ENCODE peak calls at places on chromosome 9, in five cellular contexts. E is endodermal cell, I is ovary, J is lower lobe of right lung, R is DND-41. A is an unnamed sample.

GRCh38 chr9:21153688-21154608 is 12.3 kb upstream of the IFNW1 start:
- DNase-seq in R (peak; percentile 33), I (no peak), E (peak; percentile 67), J (peak; percentile 38), A (no peak)

GRCh38 chr9:18730241-18730640 is 256.3 kb downstream of the ADAMTSL1 start:
- DNase-seq in I (no peak), R (no peak), J (no peak), E (no peak), A (no peak)

GRCh38 chr9:76634356-76635054 is 129.7 kb upstream of the PCA3 start:
- DNase-seq in I (no peak), E (no peak), J (no peak), R (no peak), A (no peak)

GRCh38 chr9:17519761-17520160 is 59.1 kb upstream of the SH3GL2 start:
- DNase-seq in E (no peak), R (no peak), I (no peak), J (no peak), A (no peak)

GRCh38 chr9:82052081-82052480 is 63.5 kb downstream of the SPATA31D1 start:
- DNase-seq in J (no peak), R (no peak), I (no peak), E (no peak), A (no peak)

GRCh38 chr9:83296123-83296522 is 233.2 kb upstream of the RASEF start:
- DNase-seq in E (peak; percentile 75), R (peak; percentile 67), I (no peak), J (no peak), A (no peak)

GRCh38 chr9:92945796-92946195 is 1.5 kb upstream of the FGD3 start:
- DNase-seq in I (no peak), R (no peak), E (no peak), J (no peak), A (no peak)

GRCh38 chr9:96129698-96130097 is 172.3 kb downstream of the HSD17B3 start:
- DNase-seq in E (peak; percentile 70), I (no peak), R (no peak), J (no peak), A (no peak)

GRCh38 chr9:123599781-123600180 is 243.8 kb downstream of the CRB2 start:
- DNase-seq in I (no peak), J (no peak), R (no peak), E (peak; percentile 34), A (no peak)

GRCh38 chr9:76403352-76403751 is 9.1 kb upstream of the RFK start:
- DNase-seq in R (peak; percentile 23), E (no peak), I (no peak), J (no peak), A (peak; percentile 41)

GRCh38 chr9:79008916-79009315 is 562.8 kb upstream of the TLE4 start:
- DNase-seq in R (no peak), E (no peak), I (no peak), J (no peak), A (no peak)

GRCh38 chr9:36317766-36318165 is 59.5 kb upstream of the GNE start:
- DNase-seq in R (no peak), J (peak; percentile 56), E (no peak), I (no peak), A (no peak)

GRCh38 chr9:93267681-93268505 is 84.0 kb downstream of the WNK2 start:
- DNase-seq in I (no peak), E (no peak), J (peak; percentile 45), R (no peak), A (no peak)

GRCh38 chr9:85224729-85225128 is 517.0 kb downstream of the AGTPBP1 start:
- DNase-seq in E (no peak), I (no peak), J (no peak), R (no peak), A (no peak)

GRCh38 chr9:81141952-81142351 is 547.4 kb downstream of the TLE1 start:
- DNase-seq in J (no peak), I (no peak), R (no peak), E (no peak), A (no peak)

GRCh38 chr9:80028501-80028900 is 456.7 kb downstream of the TLE4 start:
- DNase-seq in J (no peak), R (no peak), I (no peak), E (no peak), A (no peak)

GRCh38 chr9:83936523-83936922 is 15.3 kb upstream of the KIF27 start:
- DNase-seq in J (no peak), R (no peak), E (no peak), I (no peak), A (no peak)

GRCh38 chr9:87059740-87060139 is 112.4 kb upstream of the GAS1 start:
- DNase-seq in E (no peak), J (no peak), I (no peak), R (no peak), A (no peak)

GRCh38 chr9:108850293-108850897 is 5.4 kb downstream of the ACTL7B start:
- DNase-seq in R (no peak), J (no peak), E (no peak), I (no peak), A (no peak)

GRCh38 chr9:86324308-86324707 is 29.9 kb downstream of the TUT7 start:
- DNase-seq in I (no peak), R (no peak), E (peak; percentile 49), J (no peak), A (no peak)

GRCh38 chr9:127707766-127708165 is 978 bp downstream of the CFAP157 start:
- DNase-seq in E (peak; percentile 62), J (no peak), I (no peak), R (no peak), A (no peak)

GRCh38 chr9:15696979-15697378 is 144.1 kb downstream of the CCDC171 start:
- DNase-seq in I (no peak), E (no peak), J (no peak), R (no peak), A (no peak)

GRCh38 chr9:122386316-122386872 is 15.6 kb downstream of the PTGS1 start:
- DNase-seq in J (no peak), R (no peak), E (no peak), I (no peak), A (peak; percentile 6)

GRCh38 chr9:19782005-19782404 is 6.8 kb downstream of the SLC24A2 start:
- DNase-seq in I (no peak), J (no peak), R (peak; percentile 16), E (peak; percentile 60), A (no peak)

GRCh38 chr9:129823163-129823933 is 588 bp downstream of the TOR1A start:
- DNase-seq in E (peak; percentile 73), I (no peak), R (peak; percentile 58), J (peak; percentile 55), A (no peak)

GRCh38 chr9:135619599-135619886 is 19.8 kb downstream of the GLT6D1 start:
- DNase-seq in R (no peak), E (no peak), I (no peak), J (no peak), A (no peak)

GRCh38 chr9:100689635-100690034 is 111.8 kb downstream of the CAVIN4 start:
- DNase-seq in E (no peak), J (no peak), I (no peak), R (peak; percentile 65), A (no peak)

GRCh38 chr9:11319477-11320060 is 706.8 kb upstream of the PTPRD start:
- DNase-seq in E (peak; percentile 61), R (no peak), I (no peak), J (no peak), A (no peak)
- TF ChIP-seq CTCF in E (peak; percentile 78), R (peak; percentile 53), I (no peak), J (peak; percentile 35), A (peak; percentile 20)

GRCh38 chr9:133357656-133358055 is 1.3 kb downstream of the SURF2 start:
- DNase-seq in E (no peak), J (no peak), R (no peak), I (no peak), A (no peak)

GRCh38 chr9:133353548-133353947 is 2.7 kb downstream of the SURF1 start:
- DNase-seq in R (no peak), E (no peak), J (no peak), I (no peak), A (no peak)

GRCh38 chr9:133354766-133355165 is 1.5 kb downstream of the SURF1 start:
- DNase-seq in R (no peak), E (no peak), I (no peak), J (no peak), A (no peak)

GRCh38 chr9:133355881-133356357 is 368 bp downstream of the SURF1 start:
- DNase-seq in E (no peak), R (no peak), J (no peak), I (no peak), A (no peak)

DNA sequence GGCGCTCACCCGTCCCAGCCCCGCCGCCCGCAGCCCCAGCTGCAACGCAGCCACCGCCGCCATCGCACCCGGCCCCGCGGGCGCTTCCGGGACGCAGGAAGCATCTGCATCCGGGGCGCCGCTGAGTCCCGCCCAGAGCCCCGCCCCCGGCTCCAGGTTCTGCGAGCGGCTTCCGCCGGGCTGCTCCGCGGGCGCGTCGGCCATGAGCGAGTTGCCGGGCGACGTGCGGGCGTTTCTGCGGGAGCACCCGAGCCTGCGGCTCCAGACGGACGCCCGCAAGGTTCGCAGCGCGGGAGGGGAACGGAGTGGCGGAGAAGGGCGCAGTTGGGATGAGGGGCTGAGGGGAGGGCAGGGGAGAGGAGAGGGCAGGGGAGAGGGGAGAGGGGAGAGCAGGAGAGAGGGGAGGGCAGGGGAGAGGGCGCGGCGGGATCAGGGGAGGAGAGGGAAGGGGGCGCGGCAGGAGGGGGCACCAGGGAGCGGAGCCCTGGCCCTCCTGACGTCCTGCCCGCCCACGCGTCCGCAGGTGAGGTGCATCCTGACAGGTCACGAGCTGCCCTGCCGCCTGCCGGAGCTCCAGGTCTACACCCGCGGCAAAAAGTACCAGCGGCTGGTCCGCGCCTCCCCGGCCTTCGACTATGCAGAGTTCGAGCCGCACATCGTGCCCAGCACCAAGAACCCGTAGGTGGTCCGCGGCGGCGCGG is at the start of the genes SURF1 and SURF2:
- DNase-seq in I (peak; percentile 84), R (peak; percentile 89), E (peak; percentile 95), J (peak; percentile 95), A (peak; percentile 85)
- H3K4me3 ChIP-seq in I (peak within 1 kb of the TSS; percentile 77), R (peak within 1 kb of the TSS; percentile 91), E (peak within 1 kb of the TSS; percentile 88), J (peak within 1 kb of the TSS; percentile 91), A (peak within 1 kb of the TSS; percentile 74)

DNA sequence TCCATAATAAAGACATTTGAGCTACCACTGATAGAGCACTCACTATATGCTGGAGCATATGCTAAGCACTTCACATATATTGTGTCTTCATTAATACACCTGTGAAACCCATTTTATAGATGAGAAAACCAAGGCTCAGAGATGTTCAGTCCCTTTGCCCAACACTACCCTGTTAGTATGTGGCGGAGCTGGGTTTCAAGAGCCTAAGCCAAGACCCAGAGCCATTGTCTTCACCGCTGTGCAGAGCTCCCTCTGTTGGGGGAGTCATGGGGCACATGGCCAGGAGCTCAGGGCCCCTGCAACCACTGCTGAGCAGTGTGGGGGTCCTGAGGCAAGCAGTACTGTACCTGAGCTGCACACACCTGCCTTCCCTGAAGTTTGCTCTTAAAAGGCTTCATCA is 37.3 kb upstream of the SLC25A51 start:
- DNase-seq in I (no peak), E (no peak), J (no peak), R (no peak), A (no peak)
- H3K27ac ChIP-seq in I (no peak overlapping the region), E (no peak overlapping the region), J (peak overlapping the region; percentile 33), R (no peak overlapping the region), A (no peak overlapping the region)

GRCh38 chr9:29211681-29212589 is 1638.7 kb upstream of the C9orf72 start:
- DNase-seq in I (no peak), J (peak; percentile 50), R (no peak), E (peak; percentile 88), A (peak; percentile 27)

GRCh38 chr9:29214162-29214520 is 1640.9 kb upstream of the C9orf72 start:
- DNase-seq in I (no peak), J (no peak), R (no peak), E (peak; percentile 88), A (no peak)

GRCh38 chr9:29213374-29214161 is 1640.3 kb upstream of the C9orf72 start:
- DNase-seq in J (no peak), I (no peak), E (peak; percentile 89), R (no peak), A (no peak)

GRCh38 chr9:29211003-29211584 is 1637.8 kb upstream of the C9orf72 start:
- DNase-seq in J (no peak), E (no peak), I (no peak), R (no peak), A (no peak)

GRCh38 chr9:29212590-29213373 is 1639.5 kb upstream of the C9orf72 start:
- DNase-seq in J (no peak), R (no peak), I (no peak), E (peak; percentile 78), A (peak; percentile 16)
- TF ChIP-seq CTCF in J (no peak), R (no peak), I (no peak), E (no peak), A (no peak)